ENCODE peak calls at places on chromosomes 13 and 19, in seven cellular contexts. One of them, this sample, is unnamed.

GRCh38 chr13:51778407-51778806 is 25.6 kb downstream of the DHRS12 start:
- DNase-seq in stimulated activated CD4-positive, alpha-beta T cell treated with anti-CD3 and anti-CD28 coated beads, Interleukin-4, amount 100 ng/mL, for 4 hours: no peak
- DNase-seq in NCI-H2081: no peak
- DNase-seq in progenitor cell of endocrine pancreas: no peak
- DNase-seq in neural crest cell: no peak
- DNase-seq in Calu3: no peak
- DNase-seq in mesothelial cell of epicardium: no peak
- DNase-seq in this sample: no peak

GRCh38 chr13:109146912-109147624 is 517.7 kb downstream of the MYO16 start:
- DNase-seq in stimulated activated CD4-positive, alpha-beta T cell treated with anti-CD3 and anti-CD28 coated beads, Interleukin-4, amount 100 ng/mL, for 4 hours: no peak
- DNase-seq in NCI-H2081: no peak
- DNase-seq in progenitor cell of endocrine pancreas: no peak
- DNase-seq in neural crest cell: no peak
- DNase-seq in Calu3: no peak
- DNase-seq in mesothelial cell of epicardium: no peak
- DNase-seq in this sample: no peak

GRCh38 chr19:22532388-22533310 is 101.5 kb upstream of the ZNF492 start:
- DNase-seq in stimulated activated CD4-positive, alpha-beta T cell treated with anti-CD3 and anti-CD28 coated beads, Interleukin-4, amount 100 ng/mL, for 4 hours: no peak
- DNase-seq in NCI-H2081: no peak
- DNase-seq in progenitor cell of endocrine pancreas: no peak
- DNase-seq in neural crest cell: no peak
- DNase-seq in Calu3: no peak
- DNase-seq in mesothelial cell of epicardium: no peak
- DNase-seq in this sample: no peak

GRCh38 chr19:45865269-45865948 is 1.3 kb downstream of the FOXA3 start:
- DNase-seq in stimulated activated CD4-positive, alpha-beta T cell treated with anti-CD3 and anti-CD28 coated beads, Interleukin-4, amount 100 ng/mL, for 4 hours: no peak
- DNase-seq in NCI-H2081: no peak
- DNase-seq in progenitor cell of endocrine pancreas: no peak
- DNase-seq in neural crest cell: no peak
- DNase-seq in Calu3: no peak
- DNase-seq in mesothelial cell of epicardium: no peak
- DNase-seq in this sample: no peak

GRCh38 chr13:39405596-39405995 is 197.4 kb downstream of the LHFPL6 start:
- DNase-seq in stimulated activated CD4-positive, alpha-beta T cell treated with anti-CD3 and anti-CD28 coated beads, Interleukin-4, amount 100 ng/mL, for 4 hours: no peak
- DNase-seq in NCI-H2081: no peak
- DNase-seq in progenitor cell of endocrine pancreas: no peak
- DNase-seq in neural crest cell: no peak
- DNase-seq in Calu3: no peak
- DNase-seq in mesothelial cell of epicardium: no peak
- DNase-seq in this sample: no peak

GRCh38 chr19:30077851-30078355 is 135.9 kb downstream of the URI1 start:
- DNase-seq in stimulated activated CD4-positive, alpha-beta T cell treated with anti-CD3 and anti-CD28 coated beads, Interleukin-4, amount 100 ng/mL, for 4 hours: no peak
- DNase-seq in NCI-H2081: no peak
- DNase-seq in progenitor cell of endocrine pancreas: no peak
- DNase-seq in neural crest cell: no peak
- DNase-seq in Calu3: no peak
- DNase-seq in mesothelial cell of epicardium: no peak
- DNase-seq in this sample: no peak

GRCh38 chr13:46565808-46566750 is 13.1 kb downstream of the LRCH1 start:
- DNase-seq in stimulated activated CD4-positive, alpha-beta T cell treated with anti-CD3 and anti-CD28 coated beads, Interleukin-4, amount 100 ng/mL, for 4 hours: no peak
- DNase-seq in NCI-H2081: no peak
- DNase-seq in progenitor cell of endocrine pancreas: no peak
- DNase-seq in neural crest cell: no peak
- DNase-seq in Calu3: no peak
- DNase-seq in mesothelial cell of epicardium: no peak
- DNase-seq in this sample: no peak

GRCh38 chr19:31220540-31220939 is 128.7 kb downstream of the TSHZ3 start:
- DNase-seq in stimulated activated CD4-positive, alpha-beta T cell treated with anti-CD3 and anti-CD28 coated beads, Interleukin-4, amount 100 ng/mL, for 4 hours: no peak
- DNase-seq in NCI-H2081: no peak
- DNase-seq in progenitor cell of endocrine pancreas: no peak
- DNase-seq in neural crest cell: no peak
- DNase-seq in Calu3: no peak
- DNase-seq in mesothelial cell of epicardium: no peak
- DNase-seq in this sample: peak

GRCh38 chr13:33262997-33263396 is 22.6 kb downstream of the STARD13 start:
- DNase-seq in stimulated activated CD4-positive, alpha-beta T cell treated with anti-CD3 and anti-CD28 coated beads, Interleukin-4, amount 100 ng/mL, for 4 hours: no peak
- DNase-seq in NCI-H2081: no peak
- DNase-seq in progenitor cell of endocrine pancreas: no peak
- DNase-seq in neural crest cell: no peak
- DNase-seq in Calu3: no peak
- DNase-seq in mesothelial cell of epicardium: no peak
- DNase-seq in this sample: no peak

GRCh38 chr13:97125051-97125809 is 96.9 kb upstream of the MBNL2 start:
- DNase-seq in stimulated activated CD4-positive, alpha-beta T cell treated with anti-CD3 and anti-CD28 coated beads, Interleukin-4, amount 100 ng/mL, for 4 hours: no peak
- DNase-seq in NCI-H2081: no peak
- DNase-seq in progenitor cell of endocrine pancreas: no peak
- DNase-seq in neural crest cell: no peak
- DNase-seq in Calu3: peak
- DNase-seq in mesothelial cell of epicardium: peak
- DNase-seq in this sample: peak

GRCh38 chr19:7346488-7346971 is 2.2 kb upstream of the ARHGEF18 start:
- DNase-seq in stimulated activated CD4-positive, alpha-beta T cell treated with anti-CD3 and anti-CD28 coated beads, Interleukin-4, amount 100 ng/mL, for 4 hours: no peak
- DNase-seq in NCI-H2081: no peak
- DNase-seq in progenitor cell of endocrine pancreas: no peak
- DNase-seq in neural crest cell: no peak
- DNase-seq in Calu3: no peak
- DNase-seq in mesothelial cell of epicardium: no peak
- DNase-seq in this sample: no peak

GRCh38 chr19:33562636-33563035 is 41.0 kb upstream of the PEPD start:
- DNase-seq in stimulated activated CD4-positive, alpha-beta T cell treated with anti-CD3 and anti-CD28 coated beads, Interleukin-4, amount 100 ng/mL, for 4 hours: no peak
- DNase-seq in NCI-H2081: no peak
- DNase-seq in progenitor cell of endocrine pancreas: no peak
- DNase-seq in neural crest cell: no peak
- DNase-seq in Calu3: no peak
- DNase-seq in mesothelial cell of epicardium: no peak
- DNase-seq in this sample: no peak

GRCh38 chr13:26584713-26585112 is 27.2 kb downstream of the WASF3 start:
- DNase-seq in stimulated activated CD4-positive, alpha-beta T cell treated with anti-CD3 and anti-CD28 coated beads, Interleukin-4, amount 100 ng/mL, for 4 hours: no peak
- DNase-seq in NCI-H2081: no peak
- DNase-seq in progenitor cell of endocrine pancreas: no peak
- DNase-seq in neural crest cell: no peak
- DNase-seq in Calu3: no peak
- DNase-seq in mesothelial cell of epicardium: no peak
- DNase-seq in this sample: no peak

GRCh38 chr19:52566121-52566520 is 4.0 kb upstream of the ZNF701 start:
- DNase-seq in stimulated activated CD4-positive, alpha-beta T cell treated with anti-CD3 and anti-CD28 coated beads, Interleukin-4, amount 100 ng/mL, for 4 hours: no peak
- DNase-seq in NCI-H2081: no peak
- DNase-seq in progenitor cell of endocrine pancreas: no peak
- DNase-seq in neural crest cell: no peak
- DNase-seq in Calu3: no peak
- DNase-seq in mesothelial cell of epicardium: no peak
- DNase-seq in this sample: no peak

GRCh38 chr19:43784251-43784980 is 3.6 kb upstream of the KCNN4 start:
- DNase-seq in stimulated activated CD4-positive, alpha-beta T cell treated with anti-CD3 and anti-CD28 coated beads, Interleukin-4, amount 100 ng/mL, for 4 hours: peak
- DNase-seq in NCI-H2081: no peak
- DNase-seq in progenitor cell of endocrine pancreas: no peak
- DNase-seq in neural crest cell: no peak
- DNase-seq in Calu3: peak
- DNase-seq in mesothelial cell of epicardium: no peak
- DNase-seq in this sample: no peak

GRCh38 chr19:41330946-41331678 is 21.1 kb downstream of the CCDC97 start:
- DNase-seq in stimulated activated CD4-positive, alpha-beta T cell treated with anti-CD3 and anti-CD28 coated beads, Interleukin-4, amount 100 ng/mL, for 4 hours: no peak
- DNase-seq in NCI-H2081: no peak
- DNase-seq in progenitor cell of endocrine pancreas: no peak
- DNase-seq in neural crest cell: no peak
- DNase-seq in Calu3: no peak
- DNase-seq in mesothelial cell of epicardium: no peak
- DNase-seq in this sample: no peak

GRCh38 chr13:40109324-40109958 is 454.0 kb downstream of the COG6 start:
- DNase-seq in stimulated activated CD4-positive, alpha-beta T cell treated with anti-CD3 and anti-CD28 coated beads, Interleukin-4, amount 100 ng/mL, for 4 hours: no peak
- DNase-seq in NCI-H2081: no peak
- DNase-seq in progenitor cell of endocrine pancreas: no peak
- DNase-seq in neural crest cell: no peak
- DNase-seq in Calu3: peak
- DNase-seq in mesothelial cell of epicardium: no peak
- DNase-seq in this sample: no peak

GRCh38 chr19:38452430-38453366 is 19.2 kb downstream of the RYR1 start:
- DNase-seq in stimulated activated CD4-positive, alpha-beta T cell treated with anti-CD3 and anti-CD28 coated beads, Interleukin-4, amount 100 ng/mL, for 4 hours: no peak
- DNase-seq in NCI-H2081: peak
- DNase-seq in progenitor cell of endocrine pancreas: no peak
- DNase-seq in neural crest cell: no peak
- DNase-seq in Calu3: peak
- DNase-seq in mesothelial cell of epicardium: no peak
- DNase-seq in this sample: no peak

GRCh38 chr19:38727868-38728660 is 16.2 kb downstream of the CAPN12 start:
- DNase-seq in stimulated activated CD4-positive, alpha-beta T cell treated with anti-CD3 and anti-CD28 coated beads, Interleukin-4, amount 100 ng/mL, for 4 hours: no peak
- DNase-seq in NCI-H2081: no peak
- DNase-seq in progenitor cell of endocrine pancreas: no peak
- DNase-seq in neural crest cell: no peak
- DNase-seq in Calu3: no peak
- DNase-seq in mesothelial cell of epicardium: no peak
- DNase-seq in this sample: no peak

GRCh38 chr19:19782783-19783182 is 38.8 kb downstream of the ZNF506 start:
- DNase-seq in stimulated activated CD4-positive, alpha-beta T cell treated with anti-CD3 and anti-CD28 coated beads, Interleukin-4, amount 100 ng/mL, for 4 hours: peak
- DNase-seq in NCI-H2081: no peak
- DNase-seq in progenitor cell of endocrine pancreas: no peak
- DNase-seq in neural crest cell: no peak
- DNase-seq in Calu3: no peak
- DNase-seq in mesothelial cell of epicardium: no peak
- DNase-seq in this sample: no peak

GRCh38 chr19:1408300-1409203 is 1.2 kb downstream of the DAZAP1 start:
- DNase-seq in stimulated activated CD4-positive, alpha-beta T cell treated with anti-CD3 and anti-CD28 coated beads, Interleukin-4, amount 100 ng/mL, for 4 hours: peak
- DNase-seq in NCI-H2081: no peak
- DNase-seq in progenitor cell of endocrine pancreas: peak
- DNase-seq in neural crest cell: peak
- DNase-seq in Calu3: peak
- DNase-seq in mesothelial cell of epicardium: peak
- DNase-seq in this sample: no peak

GRCh38 chr13:30932481-30933333 is at the start of gene TEX26:
- DNase-seq in stimulated activated CD4-positive, alpha-beta T cell treated with anti-CD3 and anti-CD28 coated beads, Interleukin-4, amount 100 ng/mL, for 4 hours: no peak
- DNase-seq in NCI-H2081: no peak
- DNase-seq in progenitor cell of endocrine pancreas: peak
- DNase-seq in neural crest cell: peak
- DNase-seq in Calu3: no peak
- DNase-seq in mesothelial cell of epicardium: peak
- DNase-seq in this sample: peak

GRCh38 chr19:12052571-12053169 is at the start of gene ZNF878:
- DNase-seq in stimulated activated CD4-positive, alpha-beta T cell treated with anti-CD3 and anti-CD28 coated beads, Interleukin-4, amount 100 ng/mL, for 4 hours: peak
- DNase-seq in NCI-H2081: peak
- DNase-seq in progenitor cell of endocrine pancreas: peak
- DNase-seq in neural crest cell: peak
- DNase-seq in Calu3: peak
- DNase-seq in mesothelial cell of epicardium: peak
- DNase-seq in this sample: peak

GRCh38 chr19:47512183-47512947 is 2.5 kb downstream of the NAPA start:
- DNase-seq in stimulated activated CD4-positive, alpha-beta T cell treated with anti-CD3 and anti-CD28 coated beads, Interleukin-4, amount 100 ng/mL, for 4 hours: no peak
- DNase-seq in NCI-H2081: no peak
- DNase-seq in progenitor cell of endocrine pancreas: no peak
- DNase-seq in neural crest cell: no peak
- DNase-seq in Calu3: peak
- DNase-seq in mesothelial cell of epicardium: no peak
- DNase-seq in this sample: no peak

GRCh38 chr19:15672580-15673175 is at the start of gene CYP4F12:
- DNase-seq in stimulated activated CD4-positive, alpha-beta T cell treated with anti-CD3 and anti-CD28 coated beads, Interleukin-4, amount 100 ng/mL, for 4 hours: peak
- DNase-seq in NCI-H2081: no peak
- DNase-seq in progenitor cell of endocrine pancreas: no peak
- DNase-seq in neural crest cell: no peak
- DNase-seq in Calu3: peak
- DNase-seq in mesothelial cell of epicardium: no peak
- DNase-seq in this sample: no peak

GRCh38 chr13:113155982-113156655 is 2.3 kb upstream of the PROZ start:
- DNase-seq in stimulated activated CD4-positive, alpha-beta T cell treated with anti-CD3 and anti-CD28 coated beads, Interleukin-4, amount 100 ng/mL, for 4 hours: no peak
- DNase-seq in NCI-H2081: no peak
- DNase-seq in progenitor cell of endocrine pancreas: no peak
- DNase-seq in neural crest cell: no peak
- DNase-seq in Calu3: no peak
- DNase-seq in mesothelial cell of epicardium: no peak
- DNase-seq in this sample: no peak

GRCh38 chr13:70391678-70392077 is 283.4 kb upstream of the KLHL1 start:
- DNase-seq in stimulated activated CD4-positive, alpha-beta T cell treated with anti-CD3 and anti-CD28 coated beads, Interleukin-4, amount 100 ng/mL, for 4 hours: no peak
- DNase-seq in NCI-H2081: peak
- DNase-seq in progenitor cell of endocrine pancreas: no peak
- DNase-seq in neural crest cell: no peak
- DNase-seq in Calu3: no peak
- DNase-seq in mesothelial cell of epicardium: no peak
- DNase-seq in this sample: no peak

GRCh38 chr13:29573190-29573589 is 22.3 kb downstream of the SLC7A1 start:
- DNase-seq in stimulated activated CD4-positive, alpha-beta T cell treated with anti-CD3 and anti-CD28 coated beads, Interleukin-4, amount 100 ng/mL, for 4 hours: no peak
- DNase-seq in NCI-H2081: no peak
- DNase-seq in progenitor cell of endocrine pancreas: no peak
- DNase-seq in neural crest cell: no peak
- DNase-seq in Calu3: no peak
- DNase-seq in mesothelial cell of epicardium: no peak
- DNase-seq in this sample: no peak

GRCh38 chr19:36482876-36483275 is 6.5 kb downstream of the ZNF566 start:
- DNase-seq in stimulated activated CD4-positive, alpha-beta T cell treated with anti-CD3 and anti-CD28 coated beads, Interleukin-4, amount 100 ng/mL, for 4 hours: no peak
- DNase-seq in NCI-H2081: no peak
- DNase-seq in progenitor cell of endocrine pancreas: no peak
- DNase-seq in neural crest cell: no peak
- DNase-seq in Calu3: no peak
- DNase-seq in mesothelial cell of epicardium: no peak
- DNase-seq in this sample: no peak

GRCh38 chr13:36518707-36519106 is 86.4 kb downstream of the CCNA1 start:
- DNase-seq in stimulated activated CD4-positive, alpha-beta T cell treated with anti-CD3 and anti-CD28 coated beads, Interleukin-4, amount 100 ng/mL, for 4 hours: no peak
- DNase-seq in NCI-H2081: no peak
- DNase-seq in progenitor cell of endocrine pancreas: no peak
- DNase-seq in neural crest cell: no peak
- DNase-seq in Calu3: no peak
- DNase-seq in mesothelial cell of epicardium: no peak
- DNase-seq in this sample: no peak

GRCh38 chr19:16340092-16340491 is 15.5 kb downstream of the KLF2 start:
- DNase-seq in stimulated activated CD4-positive, alpha-beta T cell treated with anti-CD3 and anti-CD28 coated beads, Interleukin-4, amount 100 ng/mL, for 4 hours: no peak
- DNase-seq in NCI-H2081: no peak
- DNase-seq in progenitor cell of endocrine pancreas: no peak
- DNase-seq in neural crest cell: no peak
- DNase-seq in Calu3: no peak
- DNase-seq in mesothelial cell of epicardium: no peak
- DNase-seq in this sample: no peak

GRCh38 chr13:50574731-50575130 is 268.8 kb downstream of the DLEU7 start:
- DNase-seq in stimulated activated CD4-positive, alpha-beta T cell treated with anti-CD3 and anti-CD28 coated beads, Interleukin-4, amount 100 ng/mL, for 4 hours: no peak
- DNase-seq in NCI-H2081: no peak
- DNase-seq in progenitor cell of endocrine pancreas: no peak
- DNase-seq in neural crest cell: no peak
- DNase-seq in Calu3: no peak
- DNase-seq in mesothelial cell of epicardium: no peak
- DNase-seq in this sample: no peak

GRCh38 chr13:71798723-71799122 is 68.3 kb downstream of the DACH1 start:
- DNase-seq in stimulated activated CD4-positive, alpha-beta T cell treated with anti-CD3 and anti-CD28 coated beads, Interleukin-4, amount 100 ng/mL, for 4 hours: no peak
- DNase-seq in NCI-H2081: no peak
- DNase-seq in progenitor cell of endocrine pancreas: no peak
- DNase-seq in neural crest cell: no peak
- DNase-seq in Calu3: no peak
- DNase-seq in mesothelial cell of epicardium: no peak
- DNase-seq in this sample: no peak

GRCh38 chr19:10334340-10335148 is 1.2 kb upstream of the RAVER1 start:
- DNase-seq in stimulated activated CD4-positive, alpha-beta T cell treated with anti-CD3 and anti-CD28 coated beads, Interleukin-4, amount 100 ng/mL, for 4 hours: peak
- DNase-seq in NCI-H2081: peak
- DNase-seq in progenitor cell of endocrine pancreas: peak
- DNase-seq in neural crest cell: peak
- DNase-seq in Calu3: peak
- DNase-seq in mesothelial cell of epicardium: peak
- DNase-seq in this sample: peak

GRCh38 chr13:55214851-55215345 is 1925.8 kb upstream of the PRR20A start:
- DNase-seq in stimulated activated CD4-positive, alpha-beta T cell treated with anti-CD3 and anti-CD28 coated beads, Interleukin-4, amount 100 ng/mL, for 4 hours: no peak
- DNase-seq in NCI-H2081: no peak
- DNase-seq in progenitor cell of endocrine pancreas: no peak
- DNase-seq in neural crest cell: no peak
- DNase-seq in Calu3: no peak
- DNase-seq in mesothelial cell of epicardium: no peak
- DNase-seq in this sample: no peak

GRCh38 chr19:40807147-40808020 is 8.4 kb downstream of the EGLN2 start:
- DNase-seq in stimulated activated CD4-positive, alpha-beta T cell treated with anti-CD3 and anti-CD28 coated beads, Interleukin-4, amount 100 ng/mL, for 4 hours: no peak
- DNase-seq in NCI-H2081: no peak
- DNase-seq in progenitor cell of endocrine pancreas: no peak
- DNase-seq in neural crest cell: no peak
- DNase-seq in Calu3: peak
- DNase-seq in mesothelial cell of epicardium: no peak
- DNase-seq in this sample: no peak

GRCh38 chr19:15251749-15252397 is 19.6 kb upstream of the EPHX3 start:
- DNase-seq in stimulated activated CD4-positive, alpha-beta T cell treated with anti-CD3 and anti-CD28 coated beads, Interleukin-4, amount 100 ng/mL, for 4 hours: no peak
- DNase-seq in NCI-H2081: no peak
- DNase-seq in progenitor cell of endocrine pancreas: peak
- DNase-seq in neural crest cell: peak
- DNase-seq in Calu3: peak
- DNase-seq in mesothelial cell of epicardium: peak
- DNase-seq in this sample: peak

GRCh38 chr13:31951215-31951678 is 80.3 kb upstream of the FRY start:
- DNase-seq in stimulated activated CD4-positive, alpha-beta T cell treated with anti-CD3 and anti-CD28 coated beads, Interleukin-4, amount 100 ng/mL, for 4 hours: no peak
- DNase-seq in NCI-H2081: no peak
- DNase-seq in progenitor cell of endocrine pancreas: no peak
- DNase-seq in neural crest cell: no peak
- DNase-seq in Calu3: peak
- DNase-seq in mesothelial cell of epicardium: no peak
- DNase-seq in this sample: no peak